ENCODE peak calls at places on chromosomes 6 and 20, in five cellular contexts. E is frontal cortex, U is omental fat pad, Z is epithelial cell of proximal tubule, Q is iris pigment epithelial cell. O is an unnamed sample.
A peak's percentile ranks its signal among the peaks of the same experiment; 100 is the strongest.

GRCh38 chr6:131182991-131183425 is 47.7 kb downstream of the AKAP7 start:
- DNase-seq in Q (peak; percentile 54), E (no peak), Z (no peak), U (no peak), O (no peak)

GRCh38 chr6:22471746-22472145 is 97.6 kb upstream of the HDGFL1 start:
- DNase-seq in E (no peak), U (no peak), Z (no peak), Q (no peak), O (no peak)

GRCh38 chr20:62208805-62209755 is 11.0 kb downstream of the HRH3 start:
- DNase-seq in Q (no peak), Z (no peak), U (no peak), E (no peak), O (no peak)

GRCh38 chr20:47220161-47220582 is 136.3 kb downstream of the ZMYND8 start:
- DNase-seq in Q (no peak), U (no peak), E (no peak), Z (no peak), O (no peak)

GRCh38 chr20:21381619-21382018 is 15.7 kb downstream of the NKX2-4 start:
- DNase-seq in Q (no peak), U (no peak), Z (no peak), E (no peak), O (no peak)

GRCh38 chr6:110385458-110385863 is 27.3 kb upstream of the METTL24 start:
- DNase-seq in U (no peak), Z (no peak), E (no peak), Q (no peak), O (no peak)

GRCh38 chr6:85163553-85163952 is 286.3 kb upstream of the NT5E start:
- DNase-seq in E (no peak), U (no peak), Z (no peak), Q (no peak), O (no peak)

GRCh38 chr6:12071064-12071615 is 59.0 kb downstream of the HIVEP1 start:
- DNase-seq in Z (no peak), E (no peak), Q (no peak), U (no peak), O (no peak)

GRCh38 chr6:57072108-57072507 is 17.9 kb upstream of the ZNF451 start:
- DNase-seq in E (no peak), Z (no peak), U (no peak), Q (peak; percentile 14), O (no peak)

GRCh38 chr20:45407067-45407745 is 883 bp upstream of the DBNDD2 start:
- DNase-seq in U (no peak), E (peak; percentile 55), Q (peak; percentile 50), Z (no peak), O (no peak)

GRCh38 chr6:118660218-118660569 is 8.8 kb upstream of the CEP85L start:
- DNase-seq in Q (peak; percentile 58), Z (no peak), E (no peak), U (no peak), O (no peak)

GRCh38 chr6:30589754-30590358 is 18.6 kb downstream of the ABCF1 start:
- DNase-seq in U (no peak), E (no peak), Q (no peak), Z (no peak), O (no peak)

GRCh38 chr6:152748843-152749242 is 1.8 kb upstream of the VIP start:
- DNase-seq in E (no peak), Z (no peak), U (no peak), Q (peak; percentile 29), O (no peak)

GRCh38 chr6:93779086-93779858 is 359.9 kb upstream of the EPHA7 start:
- DNase-seq in Z (peak; percentile 55), E (no peak), U (no peak), Q (peak; percentile 60), O (no peak)

GRCh38 chr6:112575309-112575834 is 228.2 kb downstream of the RFPL4B start:
- DNase-seq in Z (no peak), Q (peak; percentile 21), E (no peak), U (no peak), O (no peak)

O was measured in kidney epithelial cell.